ENCODE peak calls at places on chromosomes 3 and 15, in seven cellular contexts. W, N, Q, Z, G, K and X are unnamed samples.

GRCh38 chr3:48194446-48195071 is 6.3 kb upstream of the CDC25A start:
- DNase-seq in W (no peak), N (peak; percentile 78), Q (peak; percentile 67), Z (no peak), G (peak; percentile 56), K (peak; percentile 36), X (no peak)

GRCh38 chr3:45425237-45425933 is 37.0 kb downstream of the LARS2 start:
- DNase-seq in W (no peak), N (no peak), Q (no peak), Z (no peak), G (no peak), K (no peak), X (no peak)

GRCh38 chr3:65996605-65997004 is 42.1 kb downstream of the MAGI1 start:
- DNase-seq in W (peak; percentile 64), N (peak; percentile 68), Q (no peak), Z (no peak), G (peak; percentile 97), K (no peak), X (no peak)

GRCh38 chr3:136942796-136943195 is 15.0 kb upstream of the IL20RB start:
- DNase-seq in W (no peak), N (no peak), Q (no peak), Z (no peak), G (no peak), K (no peak), X (no peak)

GRCh38 chr3:104316118-104316517 is 1050.6 kb upstream of the ALCAM start:
- DNase-seq in W (no peak), N (no peak), Q (peak; percentile 22), Z (no peak), G (peak; percentile 34), K (peak; percentile 9), X (no peak)

GRCh38 chr15:99907698-99908097 is 174.5 kb upstream of the LYSMD4 start:
- DNase-seq in W (no peak), N (no peak), Q (no peak), Z (no peak), G (no peak), K (no peak), X (no peak)

GRCh38 chr3:115960799-115961198 is 337.5 kb downstream of the GAP43 start:
- DNase-seq in W (no peak), N (no peak), Q (no peak), Z (no peak), G (no peak), K (no peak), X (no peak)

GRCh38 chr3:102205647-102206046 is 229.2 kb upstream of the ZPLD1 start:
- DNase-seq in W (no peak), N (no peak), Q (no peak), Z (no peak), G (no peak), K (no peak), X (no peak)

GRCh38 chr3:150240891-150241290 is 167.2 kb upstream of the TSC22D2 start:
- DNase-seq in W (no peak), N (no peak), Q (no peak), Z (no peak), G (no peak), K (no peak), X (no peak)

GRCh38 chr3:150237490-150237889 is 170.6 kb upstream of the TSC22D2 start:
- DNase-seq in W (no peak), N (no peak), Q (no peak), Z (no peak), G (peak; percentile 88), K (peak; percentile 73), X (no peak)

GRCh38 chr3:150239764-150240163 is 168.3 kb upstream of the TSC22D2 start:
- DNase-seq in W (no peak), N (no peak), Q (no peak), Z (no peak), G (no peak), K (no peak), X (no peak)

GRCh38 chr3:150238043-150238802 is 169.9 kb upstream of the TSC22D2 start:
- DNase-seq in W (no peak), N (no peak), Q (no peak), Z (no peak), G (peak; percentile 54), K (no peak), X (no peak)

GRCh38 chr3:150238995-150239612 is 169.0 kb upstream of the TSC22D2 start:
- DNase-seq in W (no peak), N (peak; percentile 72), Q (no peak), Z (no peak), G (peak; percentile 60), K (no peak), X (no peak)
- TF ChIP-seq CTCF in W (no peak), N (peak; percentile 90), Q (peak; percentile 56), Z (no peak), G (peak; percentile 82), K (no peak), X (no peak)

DNA sequence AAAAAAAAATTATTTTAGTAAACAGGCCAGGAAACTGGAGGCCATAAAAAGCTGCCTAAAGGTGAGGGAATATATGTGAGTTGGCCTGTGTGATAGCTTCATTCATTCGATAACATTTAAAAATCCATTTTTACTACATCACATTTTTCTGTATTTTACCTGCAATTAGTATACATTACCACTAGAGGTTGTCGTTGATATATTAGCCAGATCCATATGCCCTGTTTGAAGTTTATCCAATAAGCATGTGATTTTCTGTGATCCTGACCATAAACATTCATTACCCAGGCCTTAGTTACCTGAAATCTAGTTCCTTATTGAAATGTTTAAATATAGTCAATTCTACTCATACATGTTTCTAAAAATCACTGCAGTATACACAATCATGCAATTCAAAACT is 71.4 kb downstream of the ARNT2 start:
- DNase-seq in W (no peak), N (no peak), Q (no peak), Z (no peak), G (no peak), K (no peak), X (no peak)
- TF ChIP-seq CTCF in W (no peak), N (no peak), Q (no peak), Z (no peak), G (peak; percentile 54), K (peak; percentile 45), X (no peak)

GRCh38 chr15:46014532-46014931 is 379.7 kb downstream of the SQOR start:
- DNase-seq in W (peak; percentile 28), N (no peak), Q (peak; percentile 38), Z (no peak), G (no peak), K (no peak), X (no peak)
- TF ChIP-seq CTCF in W (no peak), N (no peak), Q (no peak), Z (no peak), G (no peak), K (no peak), X (no peak)

DNA sequence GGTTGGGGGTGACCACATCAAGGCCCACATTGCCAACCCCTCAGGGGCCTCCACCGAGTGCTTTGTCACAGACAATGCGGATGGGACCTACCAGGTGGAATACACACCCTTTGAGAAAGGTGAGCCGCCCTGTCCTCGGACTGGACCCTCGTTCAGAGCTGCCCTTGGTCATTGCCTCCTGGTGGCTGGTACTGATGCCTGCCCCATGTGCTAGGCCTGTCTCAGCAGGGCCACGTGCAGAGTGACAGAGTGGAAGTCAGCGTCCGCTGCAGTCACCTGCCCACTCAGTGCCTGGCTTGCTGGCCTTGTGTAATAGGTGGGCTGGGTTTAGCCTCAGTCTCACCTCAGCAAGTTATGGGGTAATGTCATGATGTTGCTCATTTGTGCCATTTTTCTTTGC is 86.4 kb downstream of the DNASE1L3 start:
- DNase-seq in W (no peak), N (no peak), Q (no peak), Z (no peak), G (no peak), K (no peak), X (no peak)
- TF ChIP-seq CTCF in W (no peak), N (no peak), Q (no peak), Z (no peak), G (no peak), K (no peak), X (no peak)

GRCh38 chr3:192367616-192368015 is 359.7 kb downstream of the FGF12 start:
- DNase-seq in W (no peak), N (no peak), Q (no peak), Z (no peak), G (no peak), K (no peak), X (no peak)
- TF ChIP-seq CTCF in W (no peak), N (no peak), Q (no peak), Z (no peak), G (no peak), K (no peak), X (no peak)

DNA sequence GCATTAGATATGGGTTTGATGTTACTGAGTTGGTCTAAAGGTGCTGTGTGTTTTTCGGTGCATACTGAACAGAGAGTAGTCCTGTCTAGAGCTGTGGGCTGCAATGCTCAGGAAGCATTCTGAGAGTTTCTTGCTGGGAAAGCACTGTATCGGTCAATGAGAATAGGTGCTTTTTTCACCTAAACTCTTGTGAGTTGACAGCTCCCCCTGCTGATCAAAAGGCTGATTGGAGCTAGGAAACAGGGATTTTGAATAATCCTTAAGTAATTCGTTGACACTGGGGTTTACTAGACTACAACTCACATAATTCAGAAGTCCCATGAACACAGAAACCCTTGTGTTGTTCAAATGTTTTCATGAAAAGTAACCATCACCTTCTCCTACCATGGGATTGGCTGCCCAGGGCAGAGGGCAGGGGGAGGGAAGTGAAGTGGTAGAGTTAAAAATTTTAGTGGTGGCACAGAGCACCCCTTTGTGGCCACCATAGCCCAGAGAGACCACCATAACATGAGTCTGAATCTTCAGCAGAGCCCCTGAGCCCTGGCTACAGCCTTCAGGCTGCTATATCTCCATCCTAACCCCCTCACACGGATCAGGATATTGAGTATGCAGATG is 13.0 kb upstream of the MANF start:
- DNase-seq in W (no peak), N (peak; percentile 71), Q (peak; percentile 15), Z (peak; percentile 64), G (peak; percentile 38), K (peak; percentile 76), X (no peak)
- TF ChIP-seq CTCF in W (peak; percentile 56), N (no peak), Q (peak; percentile 80), Z (peak; percentile 77), G (peak; percentile 94), K (peak; percentile 87), X (peak; percentile 67)

GRCh38 chr3:128218858-128219257 is 65.6 kb downstream of the EEFSEC start:
- DNase-seq in W (peak; percentile 18), N (no peak), Q (no peak), Z (no peak), G (no peak), K (no peak), X (no peak)
- TF ChIP-seq CTCF in W (no peak), N (no peak), Q (no peak), Z (no peak), G (no peak), K (no peak), X (no peak)